ENCODE peak calls at places on chromosome X, in ten cellular contexts. K is prostate gland, O is transverse colon, G is suprapubic skin, V is spleen, E is GM12878, T is breast epithelium, W is endothelial cell of umbilical vein, C is HCT116, R is HL-60. Y is an unnamed sample.

GRCh38 chrX:83521905-83522304 is 13.8 kb downstream of the POU3F4 start:
- DNase-seq in E (no peak), G (no peak), T (no peak), R (no peak), W (no peak), O (no peak), C (no peak), V (no peak), K (no peak), Y (no peak)

GRCh38 chrX:24692305-24692704 is 1.4 kb upstream of the POLA1 start:
- DNase-seq in G (no peak), C (no peak), K (no peak), E (no peak), V (no peak), R (no peak), O (no peak), T (no peak), W (no peak), Y (peak; percentile 38)

GRCh38 chrX:30580641-30581040 is 3.1 kb upstream of the TASL start:
- DNase-seq in G (no peak), W (no peak), K (no peak), O (no peak), T (no peak), E (no peak), R (no peak), V (no peak), C (no peak), Y (no peak)

GRCh38 chrX:141989134-141989533 is 85.4 kb downstream of the MAGEC1 start:
- DNase-seq in V (no peak), O (no peak), W (no peak), R (no peak), T (no peak), K (no peak), G (no peak), E (no peak), C (no peak), Y (no peak)

GRCh38 chrX:67338262-67338661 is 205.6 kb upstream of the AR start:
- DNase-seq in G (no peak), V (no peak), O (no peak), R (no peak), E (no peak), K (peak; percentile 3), T (no peak), W (no peak), C (no peak), Y (no peak)

GRCh38 chrX:80808160-80808735 is 1.4 kb downstream of the BRWD3 start:
- DNase-seq in W (peak; percentile 87), T (peak; percentile 81), E (peak; percentile 72), V (peak; percentile 87), C (peak; percentile 64), R (peak; percentile 41), K (peak; percentile 81), O (peak; percentile 84), G (peak; percentile 82), Y (peak; percentile 67)

GRCh38 chrX:65017464-65017863 is 41.2 kb upstream of the ZC4H2 start:
- DNase-seq in C (no peak), T (no peak), V (no peak), R (no peak), K (no peak), E (no peak), O (no peak), W (no peak), G (no peak), Y (no peak)

GRCh38 chrX:131068945-131069719 is 11.0 kb downstream of the ARHGAP36 start:
- DNase-seq in E (no peak), T (no peak), O (no peak), K (no peak), V (no peak), G (no peak), C (peak; percentile 19), W (peak; percentile 6), R (no peak), Y (peak; percentile 84)

GRCh38 chrX:22740836-22741235 is 258.9 kb upstream of the DDX53 start:
- DNase-seq in R (no peak), K (no peak), E (no peak), V (no peak), T (no peak), O (no peak), W (peak; percentile 26), C (no peak), G (no peak), Y (no peak)

GRCh38 chrX:100648601-100649417 is 4.8 kb downstream of the SRPX2 start:
- DNase-seq in G (no peak), K (no peak), O (peak; percentile 20), C (no peak), R (no peak), T (no peak), V (no peak), W (peak; percentile 58), E (no peak), Y (peak; percentile 25)

GRCh38 chrX:1476682-1477081 is 24.0 kb upstream of the ASMTL start:
- DNase-seq in W (no peak), O (no peak), G (no peak), V (peak; percentile 18), E (no peak), C (no peak), K (no peak), R (no peak), T (peak; percentile 4), Y (no peak)

GRCh38 chrX:2311483-2311882 is 189.3 kb downstream of the DHRSX start:
- DNase-seq in V (no peak), T (no peak), W (no peak), G (no peak), R (no peak), C (no peak), O (no peak), E (no peak), K (no peak), Y (peak; percentile 97)

GRCh38 chrX:149987613-149988012 is 49.3 kb upstream of the EOLA2 start:
- DNase-seq in R (no peak), V (no peak), W (no peak), E (no peak), C (no peak), T (no peak), O (no peak), G (no peak), K (no peak), Y (no peak)

DNA sequence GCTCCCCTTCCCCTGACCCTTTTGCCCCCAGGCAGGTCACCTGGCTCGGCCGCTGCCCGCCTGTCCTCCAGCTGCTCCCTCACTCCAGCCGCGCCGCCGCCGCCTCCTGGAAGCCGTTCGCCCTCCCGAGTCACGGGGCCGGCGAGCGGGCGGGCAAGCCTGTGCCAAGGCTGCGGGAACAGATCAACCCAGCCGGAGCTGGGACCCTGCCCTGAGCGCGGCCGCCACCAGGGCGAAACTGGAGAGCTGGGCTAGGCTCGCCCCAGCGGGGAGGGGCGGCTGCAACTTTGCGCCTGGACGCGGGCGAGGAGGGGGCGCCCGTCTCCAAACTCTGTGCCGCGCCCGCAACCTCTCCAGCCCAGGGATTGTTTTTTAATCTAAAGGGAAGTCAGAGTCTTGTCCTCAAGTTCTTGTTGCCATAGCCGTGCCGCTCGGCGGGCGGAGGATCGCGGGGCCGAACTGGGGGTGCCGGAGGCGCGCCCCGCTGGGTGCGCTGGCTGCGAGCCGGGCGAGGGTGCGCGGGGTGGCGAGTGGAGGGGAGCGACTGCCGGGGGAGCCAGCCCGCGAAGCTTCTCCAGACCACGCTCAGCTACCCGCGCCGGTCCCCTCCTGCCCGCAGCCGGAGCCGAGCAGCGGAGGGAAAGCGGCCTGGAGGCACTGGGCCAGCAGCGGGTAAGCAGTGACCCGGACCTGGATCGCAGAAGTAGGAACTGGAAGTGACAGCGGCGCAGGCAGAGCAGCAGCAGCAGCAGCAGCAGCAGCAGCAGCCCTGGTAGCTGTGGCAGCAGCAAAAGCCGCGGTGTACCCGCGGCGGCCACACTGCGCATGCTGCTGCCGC is 13.4 kb downstream of the ARHGEF6 start:
- DNase-seq in V (peak; percentile 93), K (peak; percentile 40), G (peak; percentile 76), O (peak; percentile 64), T (peak; percentile 30), C (no peak), W (peak; percentile 45), R (no peak), E (no peak), Y (peak; percentile 72)
- TF ChIP-seq CTCF in V (no peak), K (peak; percentile 48), G (peak; percentile 23), O (no peak), T (no peak), C (no peak), W (peak; percentile 49), R (no peak), E (no peak), Y (peak; percentile 20)

DNA sequence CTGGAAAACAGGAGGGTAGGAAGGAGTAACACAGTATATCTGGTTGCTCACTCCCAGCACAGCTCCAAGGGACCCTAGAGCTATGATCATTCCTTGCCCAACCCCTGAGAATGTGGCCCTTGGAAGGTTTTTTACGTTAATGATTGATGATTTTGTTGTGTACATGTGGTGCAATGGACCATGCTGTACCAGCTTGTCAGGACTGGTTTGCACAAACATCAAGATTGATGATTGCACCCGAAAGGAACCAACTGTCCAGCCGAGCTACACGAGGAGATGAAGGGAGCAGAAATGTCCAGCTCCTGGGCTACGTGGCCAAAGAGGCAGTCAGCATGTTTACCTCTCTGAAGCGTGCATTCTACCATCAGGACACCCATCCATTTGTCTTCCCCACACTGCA is 83.2 kb upstream of the USP9X start:
- DNase-seq in G (no peak), R (no peak), O (no peak), W (no peak), C (no peak), T (no peak), E (no peak), V (no peak), K (peak; percentile 8), Y (no peak)
- TF ChIP-seq POLR2AphosphoS5 in G (no peak), R (no peak), O (no peak), W (no peak), C (no peak), T (no peak), E (no peak), V (no peak), K (peak; percentile 49), Y (no peak)

DNA sequence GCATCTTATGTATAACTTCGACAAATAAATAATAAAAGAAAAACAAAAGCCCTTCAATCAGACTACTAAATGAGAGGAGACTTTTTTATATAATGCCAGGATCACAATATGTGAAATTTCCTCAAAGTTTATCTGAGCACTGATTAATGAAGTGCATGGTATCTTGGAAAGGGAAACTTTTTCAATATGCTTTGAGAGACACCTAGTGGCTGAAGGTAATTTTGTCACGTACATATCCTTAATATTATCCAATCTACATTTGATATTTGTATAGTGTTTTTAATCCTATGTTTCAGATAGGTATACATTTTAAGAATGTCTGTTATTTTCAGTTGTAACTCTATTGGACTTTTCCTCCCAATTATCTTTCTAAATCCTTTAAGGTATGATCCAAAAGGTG is 146.8 kb downstream of the KLHL4 start:
- DNase-seq in E (no peak), O (no peak), W (peak; percentile 64), C (no peak), K (no peak), T (no peak), V (no peak), R (no peak), G (no peak), Y (peak; percentile 43)
- TF ChIP-seq CTCF in E (peak; percentile 41), O (peak; percentile 24), W (no peak), C (no peak), K (peak; percentile 28), T (no peak), V (no peak), R (no peak), G (no peak), Y (peak; percentile 48)

DNA sequence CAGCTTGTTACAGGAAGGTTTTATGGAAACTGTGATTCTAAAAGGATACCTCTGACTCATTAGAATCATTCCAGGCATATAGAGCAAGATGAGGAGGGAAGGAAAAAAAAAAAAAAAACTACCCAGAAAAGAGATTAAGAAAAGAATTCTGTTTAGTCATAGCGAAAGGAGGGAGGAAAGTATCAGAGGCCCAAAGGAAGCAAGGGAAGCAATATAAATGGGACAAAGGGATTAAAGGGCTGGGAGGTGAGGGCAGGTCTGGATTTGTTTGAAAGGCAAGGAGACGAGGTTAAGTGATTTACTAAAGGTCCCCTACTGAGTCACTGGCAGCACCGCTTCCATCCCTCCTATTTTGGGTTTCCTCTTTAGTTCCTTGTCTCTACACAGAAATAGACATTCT is 88.6 kb upstream of the IL1RAPL1 start:
- DNase-seq in V (no peak), C (peak; percentile 85), O (no peak), K (no peak), E (no peak), T (no peak), W (peak; percentile 76), R (no peak), G (no peak), Y (peak; percentile 42)
- TF ChIP-seq POLR2AphosphoS5 in V (no peak), C (peak; percentile 67), O (no peak), K (no peak), E (no peak), T (no peak), W (no peak), R (no peak), G (no peak), Y (no peak)